ENCODE peak calls at places on chromosomes 2 and 18, in four cellular contexts. F, T, H and K are unnamed samples.

GRCh38 chr2:233288663-233289062 is 19.0 kb upstream of the SAG start:
- DNase-seq in F (no peak), T (no peak), H (no peak), K (no peak)

GRCh38 chr2:27756544-27757498 is 14.7 kb upstream of the MRPL33 start:
- DNase-seq in F (no peak), T (no peak), H (peak), K (no peak)

GRCh38 chr18:12803069-12803936 is 80.7 kb downstream of the PTPN2 start:
- DNase-seq in F (no peak), T (no peak), H (no peak), K (peak)

GRCh38 chr18:7872569-7872968 is 305.5 kb downstream of the PTPRM start:
- DNase-seq in F (no peak), T (no peak), H (no peak), K (peak)

GRCh38 chr18:9204659-9205058 is 68.1 kb downstream of the ANKRD12 start:
- DNase-seq in F (no peak), T (no peak), H (no peak), K (no peak)

GRCh38 chr2:215931256-215931903 is 82.0 kb downstream of the MREG start:
- DNase-seq in F (peak), T (peak), H (peak), K (peak)

GRCh38 chr2:57882895-57883515 is 163.6 kb upstream of the VRK2 start:
- DNase-seq in F (no peak), T (peak), H (peak), K (no peak)

GRCh38 chr2:198127627-198128026 is 323.2 kb downstream of the PLCL1 start:
- DNase-seq in F (peak), T (no peak), H (peak), K (peak)

GRCh38 chr2:102029405-102029804 is 37.6 kb downstream of the IL1R2 start:
- DNase-seq in F (no peak), T (no peak), H (no peak), K (no peak)

GRCh38 chr18:51165296-51165695 is 32.2 kb downstream of the MEX3C start:
- DNase-seq in F (no peak), T (no peak), H (no peak), K (no peak)

GRCh38 chr2:185219981-185220380 is 518.6 kb upstream of the FSIP2 start:
- DNase-seq in F (no peak), T (no peak), H (no peak), K (peak)

GRCh38 chr2:73268831-73269685 is 15.2 kb downstream of the FBXO41 start:
- DNase-seq in F (peak), T (no peak), H (peak), K (peak)

GRCh38 chr2:240791211-240791800 is 28.7 kb downstream of the KIF1A start:
- DNase-seq in F (no peak), T (no peak), H (no peak), K (no peak)